ENCODE peak calls at places on chromosomes 16 and 17, in seven cellular contexts. O is SK-N-DZ, L is M059J, S is osteocyte, Q is amniotic stem cell, V is neural progenitor cell, M is T-helper 2 cell. G is an unnamed sample.

GRCh38 chr17:83079340-83079747 is at the start of gene METRNL:
- DNase-seq in M (peak), V (peak), S (peak), O (no peak), L (peak), Q (peak), G (peak)

GRCh38 chr17:40614431-40615294 is 33.0 kb downstream of the SMARCE1 start:
- DNase-seq in L (no peak), O (no peak), S (peak), V (no peak), M (no peak), Q (no peak), G (no peak)

GRCh38 chr17:78130439-78131101 is at the start of gene TMC8:
- DNase-seq in L (no peak), V (no peak), O (no peak), M (no peak), S (no peak), Q (no peak), G (peak)

GRCh38 chr16:88781140-88782077 is 3.6 kb downstream of the PIEZO1 start:
- DNase-seq in V (no peak), Q (no peak), L (no peak), S (no peak), O (no peak), M (peak), G (peak)

GRCh38 chr16:89084411-89084810 is 9.2 kb upstream of the ACSF3 start:
- DNase-seq in L (no peak), V (no peak), S (no peak), Q (no peak), O (no peak), M (no peak), G (no peak)

GRCh38 chr17:6110592-6110991 is 40.4 kb downstream of the WSCD1 start:
- DNase-seq in S (no peak), L (peak), V (no peak), M (no peak), O (no peak), Q (no peak), G (no peak)

GRCh38 chr16:57675752-57676623 is 7.9 kb downstream of the ADGRG3 start:
- DNase-seq in M (no peak), Q (no peak), O (no peak), S (no peak), L (no peak), V (peak), G (no peak)

GRCh38 chr17:13428611-13429042 is 173.1 kb downstream of the HS3ST3A1 start:
- DNase-seq in M (no peak), Q (no peak), V (no peak), O (no peak), L (no peak), S (no peak), G (no peak)

GRCh38 chr17:10652984-10653680 is 4.0 kb downstream of the MYH3 start:
- DNase-seq in Q (no peak), V (no peak), O (no peak), S (no peak), M (no peak), L (no peak), G (no peak)

GRCh38 chr17:15233971-15234370 is 31.2 kb downstream of the PMP22 start:
- DNase-seq in Q (no peak), L (no peak), V (no peak), O (no peak), S (no peak), M (no peak), G (no peak)

GRCh38 chr17:14048169-14048568 is 21.1 kb upstream of the COX10 start:
- DNase-seq in Q (no peak), S (no peak), L (no peak), O (no peak), V (peak), M (no peak), G (no peak)

GRCh38 chr16:11742041-11742535 is 569 bp downstream of the TXNDC11 start:
- DNase-seq in L (peak), S (no peak), O (peak), Q (no peak), V (no peak), M (peak), G (no peak)

GRCh38 chr16:4016648-4017047 is 99.6 kb downstream of the ADCY9 start:
- DNase-seq in S (no peak), Q (no peak), V (no peak), O (no peak), M (no peak), L (peak), G (no peak)

GRCh38 chr17:6458416-6458950 is 14.2 kb downstream of the PIMREG start:
- DNase-seq in Q (no peak), L (no peak), M (no peak), S (no peak), V (no peak), O (no peak), G (no peak)

GRCh38 chr16:84603115-84603816 is 14.6 kb downstream of the COTL1 start:
- DNase-seq in O (no peak), M (peak), L (peak), S (peak), V (no peak), Q (peak), G (no peak)

GRCh38 chr16:57128787-57129389 is 36.5 kb downstream of the CPNE2 start:
- DNase-seq in S (no peak), Q (no peak), V (no peak), L (no peak), O (no peak), M (peak), G (peak)

GRCh38 chr17:4220655-4221054 is 43.1 kb downstream of the ANKFY1 start:
- DNase-seq in M (no peak), S (no peak), V (no peak), L (no peak), O (no peak), Q (no peak), G (no peak)

GRCh38 chr16:85028638-85029412 is 1.2 kb downstream of the KIAA0513 start:
- DNase-seq in Q (peak), V (no peak), S (no peak), M (peak), L (peak), O (no peak), G (peak)

GRCh38 chr16:75818491-75818890 is 92.2 kb upstream of the CPHXL start:
- DNase-seq in Q (no peak), L (no peak), S (no peak), M (no peak), O (no peak), V (no peak), G (no peak)

GRCh38 chr17:67837965-67838364 is 12.7 kb downstream of the BPTF start:
- DNase-seq in M (no peak), V (no peak), L (no peak), Q (no peak), S (no peak), O (no peak), G (no peak)

GRCh38 chr16:75593825-75594820 is 27.9 kb downstream of the GABARAPL2 start:
- DNase-seq in S (no peak), Q (no peak), V (no peak), O (peak), L (peak), M (no peak), G (no peak)

GRCh38 chr16:79882292-79882995 is 281.9 kb upstream of the MAF start:
- DNase-seq in Q (no peak), O (no peak), L (no peak), V (no peak), M (no peak), S (no peak), G (no peak)

GRCh38 chr16:84740596-84741071 is 40.8 kb downstream of the USP10 start:
- DNase-seq in L (no peak), O (no peak), S (no peak), V (no peak), Q (no peak), M (no peak), G (no peak)

GRCh38 chr17:75625813-75626486 is 7.3 kb upstream of the SMIM5 start:
- DNase-seq in M (no peak), Q (no peak), S (no peak), L (no peak), V (peak), O (peak), G (no peak)

GRCh38 chr16:51607202-51607756 is 456.2 kb upstream of the SALL1 start:
- DNase-seq in V (no peak), Q (no peak), M (no peak), L (no peak), S (no peak), O (no peak), G (no peak)

GRCh38 chr16:88461291-88462269 is 8.5 kb downstream of the ZFPM1 start:
- DNase-seq in Q (no peak), L (peak), S (no peak), M (no peak), V (peak), O (no peak), G (no peak)

GRCh38 chr17:9258115-9259020 is 237.1 kb downstream of the NTN1 start:
- DNase-seq in V (no peak), M (no peak), O (no peak), S (no peak), L (no peak), Q (no peak), G (no peak)

G was measured in effector CD8-positive, alpha-beta T cell.